ENCODE peak calls at places on chromosomes 5 and 9, in six cellular contexts. A is transverse colon, U is tibial nerve, I is adrenal gland, O is IMR-90, W is prostate gland. T is an unnamed sample.

GRCh38 chr5:43231977-43232376 is 40.0 kb downstream of the NIM1K start:
- DNase-seq in A (no peak), U (no peak), I (no peak), O (no peak), W (peak), T (no peak)

GRCh38 chr9:69678843-69679538 is 6.8 kb upstream of the APBA1 start:
- DNase-seq in A (no peak), U (no peak), I (no peak), O (no peak), W (no peak), T (no peak)

GRCh38 chr5:120538149-120538548 is 74.0 kb downstream of the PRR16 start:
- DNase-seq in A (no peak), U (no peak), I (no peak), O (peak), W (no peak), T (no peak)

GRCh38 chr9:130943226-130943625 is 4.2 kb upstream of the FIBCD1 start:
- DNase-seq in A (no peak), U (no peak), I (no peak), O (no peak), W (no peak), T (no peak)

GRCh38 chr9:3931996-3932906 is 367.6 kb downstream of the GLIS3 start:
- DNase-seq in A (no peak), U (no peak), I (no peak), O (peak), W (no peak), T (no peak)

GRCh38 chr5:143562935-143563334 is 159.4 kb upstream of the NR3C1 start:
- DNase-seq in A (no peak), U (peak), I (no peak), O (peak), W (peak), T (no peak)

GRCh38 chr5:150645070-150645700 is 4.7 kb downstream of the SYNPO start:
- DNase-seq in A (no peak), U (peak), I (peak), O (peak), W (no peak), T (no peak)

GRCh38 chr9:77985996-77986395 is 45.6 kb downstream of the GNAQ start:
- DNase-seq in A (peak), U (no peak), I (no peak), O (no peak), W (no peak), T (no peak)

GRCh38 chr5:101306391-101307137 is 403.5 kb upstream of the ST8SIA4 start:
- DNase-seq in A (no peak), U (no peak), I (no peak), O (no peak), W (no peak), T (no peak)

GRCh38 chr9:38249587-38250210 is 142.8 kb upstream of the ALDH1B1 start:
- DNase-seq in A (no peak), U (no peak), I (no peak), O (no peak), W (no peak), T (peak)

GRCh38 chr9:2465921-2466460 is 155.6 kb upstream of the VLDLR start:
- DNase-seq in A (peak), U (no peak), I (no peak), O (peak), W (no peak), T (no peak)

GRCh38 chr5:172293054-172293744 is 9.6 kb upstream of the UBTD2 start:
- DNase-seq in A (peak), U (peak), I (peak), O (peak), W (peak), T (peak)

GRCh38 chr5:172175263-172175719 is 12.7 kb downstream of the STK10 start:
- DNase-seq in A (peak), U (no peak), I (peak), O (no peak), W (no peak), T (no peak)

GRCh38 chr5:66209794-66210193 is 65.7 kb downstream of the SREK1 start:
- DNase-seq in A (no peak), U (no peak), I (no peak), O (no peak), W (no peak), T (no peak)

GRCh38 chr5:17438027-17438426 is 60.0 kb upstream of the TAF11L2 start:
- DNase-seq in A (no peak), U (no peak), I (no peak), O (no peak), W (no peak), T (no peak)

GRCh38 chr9:88792502-88792901 is 198.8 kb upstream of the S1PR3 start:
- DNase-seq in A (no peak), U (no peak), I (no peak), O (no peak), W (no peak), T (peak)

GRCh38 chr5:160665460-160665859 is 186.6 kb downstream of the ATP10B start:
- DNase-seq in A (no peak), U (no peak), I (no peak), O (no peak), W (no peak), T (no peak)

DNA sequence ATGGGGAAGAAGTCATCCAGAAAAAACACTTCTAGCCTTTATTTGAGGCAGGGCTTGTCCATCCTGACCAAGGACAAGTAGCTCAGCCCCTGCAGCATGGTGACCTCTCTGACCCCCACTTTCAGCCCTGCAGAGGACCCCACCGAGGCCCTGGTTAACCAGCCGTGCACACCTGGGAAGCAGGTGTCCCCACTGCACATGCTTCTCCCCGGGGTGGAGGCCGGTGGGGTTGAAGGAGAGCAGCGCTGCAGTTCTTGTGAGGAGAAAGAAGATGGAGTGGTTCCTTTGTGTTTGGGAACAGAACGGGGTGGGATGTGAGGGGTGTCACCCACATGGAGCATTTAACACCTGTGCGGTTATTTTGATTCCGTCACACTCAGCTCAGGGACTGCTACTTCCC is 21.1 kb upstream of the ZBTB34 start:
- DNase-seq in A (no peak), U (no peak), I (no peak), O (no peak), W (no peak), T (no peak)
- TF ChIP-seq POLR2A in A (no peak), U (no peak), I (no peak), O (no peak), W (no peak), T (no peak)

GRCh38 chr5:138752951-138753793 is at the start of gene CTNNA1:
- DNase-seq in A (peak), U (peak), I (peak), O (peak), W (peak), T (peak)
- TF ChIP-seq POLR2A in A (peak), U (peak), I (peak), O (peak), W (peak), T (no peak)

DNA sequence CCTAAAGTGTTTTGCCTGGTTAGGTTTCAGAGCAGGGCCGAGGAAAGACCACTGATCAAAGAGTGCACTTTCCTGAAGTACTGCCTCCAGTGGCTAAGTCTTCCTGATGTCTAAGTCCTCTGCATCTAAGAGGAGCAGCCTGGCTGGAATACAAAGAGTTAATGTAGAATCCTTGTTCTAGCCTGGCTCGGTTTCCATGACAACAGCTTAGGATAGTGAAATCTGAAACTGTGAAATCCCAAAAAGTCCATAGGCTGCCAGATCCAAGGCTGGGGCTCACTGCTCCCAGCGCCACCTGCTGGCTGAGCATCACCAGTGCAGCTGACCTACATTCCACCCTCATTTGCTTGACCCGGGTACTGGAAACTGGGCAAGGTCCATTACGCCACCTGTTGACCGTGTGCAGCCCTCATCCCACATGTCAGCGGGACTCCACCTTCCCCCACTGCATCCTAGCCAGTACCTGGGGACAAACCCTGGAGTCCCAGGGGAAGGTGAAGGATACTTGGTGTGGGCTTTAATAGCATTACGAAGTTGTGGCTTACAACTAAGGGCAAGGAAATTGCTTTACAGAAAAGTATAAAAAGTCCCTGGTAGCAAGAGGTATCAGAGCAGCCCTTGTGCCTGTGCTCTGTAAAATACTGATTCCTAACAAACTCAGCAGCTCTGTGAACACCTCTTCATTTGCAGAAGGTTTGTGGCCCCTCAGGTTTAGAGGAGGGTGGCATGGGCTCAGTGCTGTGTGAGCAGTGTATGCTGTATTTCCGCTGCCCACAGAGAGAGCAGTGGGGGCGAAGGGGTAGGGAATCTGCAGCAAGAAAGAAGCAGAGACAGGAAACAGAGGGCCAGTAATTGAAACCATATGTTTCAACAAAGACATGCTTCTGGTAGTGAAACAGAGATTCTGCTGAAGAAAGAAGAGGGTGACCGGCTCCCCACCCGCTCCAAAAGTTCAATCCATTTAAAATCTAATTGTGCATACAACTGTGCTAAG is 36.0 kb downstream of the PCDHGC5 start:
- DNase-seq in A (peak), U (peak), I (peak), O (peak), W (peak), T (peak)
- TF ChIP-seq POLR2A in A (no peak), U (no peak), I (no peak), O (peak), W (no peak), T (no peak)

GRCh38 chr9:137114613-137115393 is at the start of gene DPP7:
- DNase-seq in A (peak), U (peak), I (peak), O (peak), W (peak), T (no peak)
- TF ChIP-seq POLR2A in A (no peak), U (no peak), I (no peak), O (no peak), W (peak), T (no peak)

GRCh38 chr5:1795931-1796330 is 3.7 kb downstream of the MRPL36 start:
- DNase-seq in A (no peak), U (no peak), I (no peak), O (no peak), W (no peak), T (no peak)
- TF ChIP-seq POLR2A in A (no peak), U (no peak), I (no peak), O (no peak), W (no peak), T (no peak)

DNA sequence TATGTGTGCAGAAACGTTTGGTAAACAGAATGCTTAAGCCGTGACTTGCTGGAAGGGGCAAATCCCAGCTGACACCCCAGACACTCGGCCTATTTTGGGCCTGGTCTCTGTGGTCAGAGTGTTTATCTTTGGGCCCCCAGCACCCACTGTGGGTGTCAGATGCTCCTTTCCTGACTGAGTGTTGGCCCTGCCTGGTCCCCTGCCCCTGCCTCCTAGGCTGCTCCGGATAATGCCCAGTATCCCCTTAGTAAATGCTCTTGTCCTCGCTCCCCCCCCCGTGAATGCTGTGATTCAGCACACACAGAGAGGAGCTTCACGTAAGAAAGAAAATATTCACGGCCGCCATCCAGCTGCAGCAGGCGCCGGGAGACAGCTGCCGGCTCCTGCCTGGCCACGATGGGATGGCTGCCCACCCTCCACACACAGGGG is 11.3 kb upstream of the ANGPTL2 start:
- DNase-seq in A (peak), U (peak), I (no peak), O (peak), W (peak), T (no peak)
- TF ChIP-seq POLR2A in A (no peak), U (no peak), I (no peak), O (peak), W (no peak), T (no peak)

GRCh38 chr9:136438548-136438908 is 1.1 kb downstream of the INPP5E start:
- DNase-seq in A (no peak), U (no peak), I (no peak), O (peak), W (no peak), T (no peak)

GRCh38 chr9:136438909-136439549 is 616 bp downstream of the INPP5E start:
- DNase-seq in A (peak), U (no peak), I (no peak), O (peak), W (no peak), T (no peak)

GRCh38 chr9:136441191-136441680 is 1.6 kb upstream of the INPP5E start:
- DNase-seq in A (no peak), U (no peak), I (peak), O (peak), W (no peak), T (no peak)

GRCh38 chr9:136437839-136438547 is 1.7 kb downstream of the INPP5E start:
- DNase-seq in A (no peak), U (no peak), I (no peak), O (peak), W (no peak), T (no peak)

GRCh38 chr9:136439550-136440408 is at the start of gene INPP5E:
- DNase-seq in A (peak), U (peak), I (peak), O (peak), W (peak), T (no peak)
- TF ChIP-seq POLR2A in A (no peak), U (no peak), I (no peak), O (peak), W (no peak), T (no peak)